ENCODE peak calls at places on chromosomes 5 and 9, in five cellular contexts. X is IMR-90, P is H1, G is mesenchymal stem cell, O is trophoblast cell. A is an unnamed sample.

GRCh38 chr9:91900057-91900816 is 49.8 kb downstream of the ROR2 start:
- DNase-seq in X (no peak), G (peak; percentile 36), O (no peak), P (no peak), A (no peak)

GRCh38 chr9:36025751-36026150 is 11.0 kb upstream of the RECK start:
- DNase-seq in G (no peak), P (no peak), X (no peak), O (peak; percentile 27), A (no peak)

GRCh38 chr9:23123048-23123632 is 676.5 kb downstream of the DMRTA1 start:
- DNase-seq in P (peak; percentile 15), X (peak; percentile 27), G (peak; percentile 22), O (peak; percentile 51), A (peak; percentile 41)

GRCh38 chr5:171874210-171874609 is 88.6 kb downstream of the SMIM23 start:
- DNase-seq in O (peak; percentile 10), G (peak; percentile 59), P (no peak), X (peak; percentile 45), A (no peak)

GRCh38 chr9:133738039-133738805 is at the start of gene SARDH:
- DNase-seq in O (peak; percentile 17), X (peak; percentile 47), P (peak; percentile 65), G (peak; percentile 79), A (peak; percentile 59)

GRCh38 chr5:78659714-78660113 is 11.1 kb upstream of the LHFPL2 start:
- DNase-seq in O (peak; percentile 19), G (no peak), X (peak; percentile 91), P (no peak), A (no peak)

GRCh38 chr5:168552146-168552545 is 23.0 kb downstream of the FBLL1 start:
- DNase-seq in X (peak; percentile 97), O (no peak), P (no peak), G (peak; percentile 56), A (no peak)

GRCh38 chr9:93655621-93656425 is 79.4 kb downstream of the PHF2 start:
- DNase-seq in X (no peak), P (no peak), G (no peak), O (no peak), A (no peak)

GRCh38 chr5:82011761-82012160 is 39.9 kb downstream of the ATG10 start:
- DNase-seq in P (no peak), X (peak; percentile 49), G (no peak), O (no peak), A (no peak)

GRCh38 chr9:90432951-90433350 is 209.7 kb downstream of the DIRAS2 start:
- DNase-seq in P (no peak), O (no peak), G (peak; percentile 10), X (no peak), A (no peak)

GRCh38 chr5:77449277-77449676 is 42.8 kb downstream of the WDR41 start:
- DNase-seq in O (no peak), G (no peak), X (no peak), P (no peak), A (no peak)

GRCh38 chr5:55603947-55604346 is 69.2 kb upstream of the PLPP1 start:
- DNase-seq in P (no peak), G (no peak), O (no peak), X (peak; percentile 70), A (no peak)

GRCh38 chr9:100379862-100380261 is 27.1 kb upstream of the TEX10 start:
- DNase-seq in P (no peak), G (peak; percentile 85), O (peak; percentile 38), X (peak; percentile 77), A (no peak)

GRCh38 chr5:24606974-24607373 is 37.8 kb downstream of the CDH10 start:
- DNase-seq in X (no peak), O (no peak), P (no peak), G (no peak), A (no peak)

GRCh38 chr9:127140842-127141675 is 18.6 kb upstream of the ANGPTL2 start:
- DNase-seq in X (no peak), G (no peak), O (no peak), P (no peak), A (no peak)

GRCh38 chr9:136116360-136117098 is 2.1 kb downstream of the TMEM250 start:
- DNase-seq in P (no peak), G (no peak), O (no peak), X (no peak), A (no peak)

GRCh38 chr5:172455087-172455381 is 709 bp upstream of the SH3PXD2B start:
- DNase-seq in P (no peak), X (no peak), G (no peak), O (peak; percentile 17), A (no peak)

GRCh38 chr9:130659699-130660248 is 4.6 kb upstream of the PRDM12 start:
- DNase-seq in O (no peak), P (no peak), X (no peak), G (no peak), A (no peak)
- H3K4me3 ChIP-seq in O (no peak overlapping the region), P (no peak overlapping the region), X (no peak overlapping the region), G (no peak overlapping the region), A (no peak overlapping the region)

GRCh38 chr9:9557804-9558334 is 1054.9 kb downstream of the PTPRD start:
- DNase-seq in X (no peak), P (no peak), O (no peak), G (no peak), A (no peak)

GRCh38 chr9:9556865-9557803 is 1055.7 kb downstream of the PTPRD start:
- DNase-seq in O (no peak), G (no peak), P (peak; percentile 88), X (no peak), A (no peak)

GRCh38 chr9:9560382-9561035 is 1052.3 kb downstream of the PTPRD start:
- DNase-seq in O (no peak), P (no peak), G (no peak), X (no peak), A (no peak)

GRCh38 chr9:9563817-9564216 is 1049.0 kb downstream of the PTPRD start:
- DNase-seq in G (no peak), X (no peak), P (no peak), O (no peak), A (no peak)

GRCh38 chr9:9558907-9559306 is 1053.9 kb downstream of the PTPRD start:
- DNase-seq in O (no peak), X (no peak), P (no peak), G (no peak), A (no peak)
- H3K14ac ChIP-seq in O (no peak overlapping the region), X (no peak overlapping the region), P (no peak overlapping the region), G (no peak overlapping the region), A (no peak overlapping the region)

GRCh38 chr5:149414405-149415244 is 35.5 kb upstream of the IL17B start:
- DNase-seq in O (no peak), X (peak; percentile 79), G (peak; percentile 89), P (no peak), A (no peak)

GRCh38 chr5:149412783-149413476 is 33.8 kb upstream of the IL17B start:
- DNase-seq in G (peak; percentile 45), P (no peak), X (no peak), O (peak; percentile 28), A (no peak)

GRCh38 chr5:149415245-149415967 is 36.3 kb upstream of the IL17B start:
- DNase-seq in G (peak; percentile 44), O (no peak), X (no peak), P (no peak), A (no peak)

GRCh38 chr5:149411738-149412519 is 32.8 kb upstream of the IL17B start:
- DNase-seq in O (no peak), G (no peak), P (no peak), X (no peak), A (no peak)

DNA sequence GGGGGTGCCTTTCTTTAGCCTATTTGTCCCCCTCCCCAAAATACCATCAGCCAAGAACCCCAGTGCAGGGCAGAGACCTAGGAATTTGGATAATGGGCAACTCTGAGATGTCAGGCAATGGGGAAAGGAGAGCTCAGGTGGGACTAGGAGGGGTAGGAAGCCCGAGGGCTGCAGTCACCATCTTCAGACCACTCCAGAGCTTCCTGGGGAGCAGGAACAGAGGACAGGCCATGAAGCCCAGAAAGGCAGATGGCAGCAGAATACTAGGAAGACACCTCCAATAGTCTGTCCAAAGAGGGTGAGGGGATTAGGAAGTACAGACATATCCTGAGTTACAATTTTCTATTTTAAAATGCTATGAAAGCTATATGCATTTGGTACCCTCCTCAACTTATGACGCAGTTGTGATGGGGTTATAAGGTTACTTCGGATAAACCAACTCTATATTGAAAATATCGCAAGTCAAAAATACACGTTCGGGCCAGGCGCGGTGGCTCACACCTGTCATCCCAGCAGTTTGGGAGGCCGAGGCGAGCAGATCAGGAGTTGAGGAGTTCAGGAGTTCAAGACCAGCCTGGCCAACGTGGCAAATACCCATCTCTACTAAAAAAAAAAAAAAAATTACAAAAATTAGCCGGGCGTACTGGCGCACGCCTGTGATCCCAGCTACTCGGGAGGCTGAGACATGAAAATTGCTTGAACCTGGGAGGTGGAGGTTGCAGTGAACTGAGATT is 34.6 kb upstream of the IL17B start:
- DNase-seq in G (peak; percentile 3), P (no peak), O (no peak), X (no peak), A (no peak)
- H3K4me3 ChIP-seq in G (no peak overlapping the region), P (no peak overlapping the region), O (no peak overlapping the region), X (no peak overlapping the region), A (no peak overlapping the region)

DNA sequence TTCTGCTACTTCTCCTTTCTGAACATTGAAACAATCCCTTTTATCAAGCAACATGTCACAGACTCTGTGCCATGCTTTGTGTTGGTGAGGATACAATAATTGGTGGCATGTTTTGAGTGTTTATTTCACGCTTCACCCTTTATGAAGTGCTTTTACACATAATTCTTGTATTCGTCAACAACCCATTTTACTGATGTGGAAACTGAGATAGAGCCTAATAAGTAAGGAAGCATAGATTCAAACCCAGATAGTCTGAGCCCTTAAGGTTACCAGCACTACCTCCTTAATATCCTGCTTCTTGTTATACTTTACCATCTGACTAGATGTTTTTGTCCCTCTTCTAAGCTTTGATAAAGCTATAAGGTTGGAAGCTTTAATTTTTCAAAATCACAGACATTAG is 49.3 kb upstream of the TTC23L start:
- DNase-seq in G (no peak), X (no peak), P (no peak), O (no peak), A (no peak)
- H3K14ac ChIP-seq in G (no peak overlapping the region), X (no peak overlapping the region), P (no peak overlapping the region), O (no peak overlapping the region), A (no peak overlapping the region)

GRCh38 chr9:16726023-16726422 is 144.4 kb downstream of the BNC2 start:
- DNase-seq in G (peak; percentile 64), O (no peak), P (no peak), X (peak; percentile 70), A (no peak)
- H3K4me3 ChIP-seq in G (peak overlapping the region; percentile 46), O (no peak overlapping the region), P (peak overlapping the region; percentile 7), X (peak overlapping the region; percentile 19), A (no peak overlapping the region)

GRCh38 chr5:178114325-178115135 is 1.2 kb downstream of the N4BP3 start:
- DNase-seq in O (peak; percentile 92), G (no peak), P (no peak), X (no peak), A (peak; percentile 40)

GRCh38 chr5:178117911-178118310 is 4.6 kb downstream of the N4BP3 start:
- DNase-seq in G (no peak), O (no peak), P (no peak), X (no peak), A (no peak)

GRCh38 chr5:178115136-178115834 is 2.0 kb downstream of the N4BP3 start:
- DNase-seq in G (no peak), O (no peak), P (peak; percentile 63), X (no peak), A (peak; percentile 77)

GRCh38 chr5:178116406-178116885 is 3.1 kb downstream of the N4BP3 start:
- DNase-seq in O (peak; percentile 50), P (no peak), G (no peak), X (no peak), A (no peak)

GRCh38 chr5:178115835-178116405 is 2.6 kb downstream of the N4BP3 start:
- DNase-seq in O (no peak), X (no peak), P (no peak), G (no peak), A (peak; percentile 74)
- H3K14ac ChIP-seq in O (peak overlapping the region; percentile 4), X (no peak overlapping the region), P (no peak overlapping the region), G (no peak overlapping the region), A (peak overlapping the region; percentile 12)